ENCODE peak calls at places on chromosomes 13 and 19, in four cellular contexts. L is A549, N is body of pancreas, E is upper lobe of left lung. R is an unnamed sample.

GRCh38 chr13:99376132-99376531 is 68.9 kb upstream of the GPR183 start:
- ATAC-seq in L (no peak), N (no peak), E (peak), R (peak)

GRCh38 chr13:90696254-90696653 is 651.2 kb upstream of the MIR17HG start:
- ATAC-seq in L (no peak), N (no peak), E (no peak), R (no peak)

GRCh38 chr13:91307887-91308286 is 39.6 kb upstream of the MIR17HG start:
- ATAC-seq in L (no peak), N (no peak), E (no peak), R (no peak)

GRCh38 chr19:46486358-46486757 is 9.3 kb downstream of the PNMA8B start:
- ATAC-seq in L (no peak), N (no peak), E (no peak), R (no peak)

GRCh38 chr13:113604186-113604585 is 19.6 kb downstream of the TFDP1 start:
- ATAC-seq in L (no peak), N (no peak), E (no peak), R (no peak)

GRCh38 chr19:53004242-53004641 is 9.5 kb upstream of the ERVV-1 start:
- ATAC-seq in L (no peak), N (no peak), E (no peak), R (no peak)

GRCh38 chr19:37963190-37963947 is 56.4 kb downstream of the SIPA1L3 start:
- ATAC-seq in L (peak), N (no peak), E (peak), R (no peak)

GRCh38 chr13:91126806-91127205 is 220.7 kb upstream of the MIR17HG start:
- ATAC-seq in L (no peak), N (no peak), E (no peak), R (no peak)

GRCh38 chr13:77928909-77929308 is 10.3 kb upstream of the EDNRB start:
- ATAC-seq in L (no peak), N (no peak), E (no peak), R (no peak)

GRCh38 chr13:85412448-85412847 is 386.8 kb downstream of the SLITRK6 start:
- ATAC-seq in L (no peak), N (no peak), E (no peak), R (no peak)

GRCh38 chr19:56132316-56132822 is 8.7 kb upstream of the ZNF444 start:
- ATAC-seq in L (no peak), N (no peak), E (peak), R (peak)

GRCh38 chr13:87274209-87274819 is 396.9 kb upstream of the SLITRK5 start:
- ATAC-seq in L (peak), N (no peak), E (no peak), R (no peak)

GRCh38 chr13:105814902-105815250 is 720.6 kb downstream of the EFNB2 start:
- ATAC-seq in L (no peak), N (no peak), E (no peak), R (no peak)

GRCh38 chr19:5245631-5246553 is 94.7 kb downstream of the PTPRS start:
- ATAC-seq in L (no peak), N (no peak), E (no peak), R (no peak)

GRCh38 chr19:56974554-56975207 is 134.2 kb upstream of the PEG3 start:
- ATAC-seq in L (no peak), N (no peak), E (no peak), R (no peak)

GRCh38 chr19:5225486-5226345 is 114.9 kb downstream of the PTPRS start:
- ATAC-seq in L (no peak), N (no peak), E (no peak), R (no peak)

GRCh38 chr19:55146078-55146647 is 2.8 kb downstream of the TNNT1 start:
- ATAC-seq in L (peak), N (no peak), E (no peak), R (no peak)

GRCh38 chr13:26372747-26373146 is 118.8 kb downstream of the CDK8 start:
- ATAC-seq in L (no peak), N (no peak), E (no peak), R (no peak)

GRCh38 chr13:21670006-21670882 is 629 bp upstream of the FGF9 start:
- ATAC-seq in L (peak), N (peak), E (peak), R (peak)

GRCh38 chr13:21671793-21672680 is 1.2 kb downstream of the FGF9 start:
- ATAC-seq in L (no peak), N (no peak), E (no peak), R (no peak)

GRCh38 chr13:21672811-21673591 is 2.1 kb downstream of the FGF9 start:
- ATAC-seq in L (no peak), N (no peak), E (no peak), R (no peak)

GRCh38 chr13:21668665-21669599 is 1.9 kb upstream of the FGF9 start:
- ATAC-seq in L (no peak), N (no peak), E (peak), R (no peak)

GRCh38 chr13:21670883-21671792 is at the start of gene FGF9:
- ATAC-seq in L (peak), N (peak), E (peak), R (peak)
- TF ChIP-seq POLR2A in L (peak), N (peak), E (no peak), R (peak)

DNA sequence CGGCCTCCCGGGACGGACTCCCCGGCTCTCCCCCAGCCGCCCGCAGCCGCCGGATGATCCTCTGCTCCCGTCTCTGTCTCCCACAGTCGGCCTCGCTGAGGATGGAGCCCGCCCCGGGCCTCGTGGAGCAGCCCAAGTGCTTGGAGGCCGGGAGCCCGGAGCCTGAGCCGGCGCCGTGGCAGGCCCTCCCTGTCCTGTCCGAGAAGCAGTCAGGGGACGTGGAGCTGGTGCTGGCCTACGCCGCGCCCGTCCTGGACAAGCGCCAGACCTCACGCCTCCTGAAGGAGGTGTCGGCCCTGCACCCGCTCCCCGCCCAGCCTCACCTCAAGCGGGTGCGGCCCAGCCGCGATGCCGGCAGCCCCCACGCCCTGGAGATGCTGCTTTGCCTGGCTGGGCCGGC is 6.8 kb downstream of the ADAT3 start:
- ATAC-seq in L (no peak), N (no peak), E (no peak), R (no peak)
- TF ChIP-seq POLR2A in L (no peak), N (no peak), E (no peak), R (no peak)

GRCh38 chr19:531009-531752 is 379 bp upstream of the CDC34 start:
- ATAC-seq in L (peak), N (peak), E (peak), R (peak)
- TF ChIP-seq POLR2A in L (peak), N (peak), E (peak), R (peak)

GRCh38 chr13:51583875-51584730 is at the start of gene WDFY2:
- ATAC-seq in L (peak), N (peak), E (peak), R (peak)
- TF ChIP-seq POLR2A in L (peak), N (peak), E (peak), R (peak)

DNA sequence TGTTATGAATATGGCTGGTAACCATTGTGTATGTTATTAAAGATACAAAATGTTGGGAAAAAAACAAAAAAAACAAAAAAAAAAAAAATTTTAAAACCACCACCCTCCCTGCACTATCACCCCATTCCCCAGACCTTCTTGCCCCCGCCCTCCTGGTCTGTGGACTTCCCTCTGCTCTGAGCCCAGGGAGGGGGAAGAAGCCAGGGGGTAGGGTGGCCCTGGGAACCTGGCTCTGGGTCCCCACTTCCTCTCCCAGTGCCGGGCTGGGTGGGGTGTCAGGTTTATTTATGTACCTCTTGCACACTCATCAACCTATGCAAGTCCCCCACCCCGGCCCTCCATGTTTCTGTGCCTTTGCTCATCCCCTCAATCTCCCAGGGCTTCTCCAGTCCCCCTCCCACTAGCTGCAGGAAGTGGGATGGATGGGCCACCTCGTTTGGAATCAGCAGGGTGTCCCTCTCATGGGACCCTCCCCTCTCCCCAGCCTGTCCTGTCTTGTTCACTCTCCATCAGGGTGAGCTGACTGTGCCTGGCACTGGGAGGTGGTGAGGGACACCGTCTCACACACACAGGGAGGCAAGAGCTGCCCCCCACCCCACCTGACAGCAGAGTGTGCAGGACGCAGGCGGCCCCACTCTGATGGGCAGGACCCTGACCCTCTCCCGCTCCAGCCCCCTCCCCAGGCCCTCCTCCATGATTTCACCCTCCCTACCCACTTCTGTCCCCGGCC is 5.9 kb downstream of the PAF1 start:
- ATAC-seq in L (no peak), N (no peak), E (peak), R (no peak)
- TF ChIP-seq POLR2A in L (no peak), N (no peak), E (no peak), R (no peak)

GRCh38 chr19:7883796-7884570 is 4.3 kb upstream of the LRRC8E start:
- ATAC-seq in L (no peak), N (no peak), E (no peak), R (no peak)
- TF ChIP-seq POLR2A in L (no peak), N (no peak), E (no peak), R (no peak)

GRCh38 chr19:50723069-50723468 is at the start of gene CLEC11A:
- ATAC-seq in L (no peak), N (no peak), E (peak), R (peak)
- TF ChIP-seq POLR2A in L (no peak), N (no peak), E (no peak), R (no peak)